ENCODE peak calls at places on chromosomes 16 and 17, in six cellular contexts. P is fibroblast of lung, O is ovary, Y is left lung, D is mucosa of descending colon, B is IMR-90. F is an unnamed sample. For H3K4me1 and H3K36me3, the result is how much of the 10 kb centered on the place peaks cover.

GRCh38 chr16:54283735-54284318 is 2.8 kb downstream of the IRX3 start:
- DNase-seq in Y (no peak), P (no peak), D (no peak), O (no peak), B (no peak), F (no peak)

GRCh38 chr16:87465306-87465705 is 27.5 kb downstream of the ZCCHC14 start:
- DNase-seq in O (peak), D (peak), B (peak), P (peak), Y (peak), F (peak)

GRCh38 chr17:20735796-20736195 is 156.3 kb downstream of the CDRT15L2 start:
- DNase-seq in Y (no peak), D (no peak), B (no peak), O (no peak), P (no peak), F (no peak)

GRCh38 chr16:15810411-15810810 is 46.4 kb downstream of the MYH11 start:
- DNase-seq in P (no peak), O (no peak), D (no peak), B (no peak), Y (no peak), F (no peak)

GRCh38 chr16:59758848-59759247 is 1024.7 kb upstream of the GOT2 start:
- DNase-seq in Y (no peak), B (no peak), O (no peak), P (no peak), D (no peak), F (no peak)

GRCh38 chr16:76207270-76207669 is 69.9 kb upstream of the CNTNAP4 start:
- DNase-seq in D (no peak), Y (no peak), B (no peak), O (no peak), P (no peak), F (no peak)

GRCh38 chr17:4480929-4481898 is 17.5 kb upstream of the SPNS2 start:
- DNase-seq in P (no peak), B (no peak), O (no peak), D (peak), Y (no peak), F (no peak)

GRCh38 chr17:33750943-33751701 is 458.0 kb upstream of the ASIC2 start:
- DNase-seq in D (peak), O (peak), Y (peak), B (peak), P (peak), F (peak)

GRCh38 chr17:49698005-49698404 is 9.8 kb downstream of the SLC35B1 start:
- DNase-seq in O (no peak), D (no peak), B (no peak), P (no peak), Y (no peak), F (no peak)

GRCh38 chr17:19003966-19004600 is 481 bp downstream of the FAM83G start:
- DNase-seq in O (peak), B (peak), Y (no peak), P (peak), D (peak), F (no peak)

GRCh38 chr16:3573146-3573815 is 3.9 kb downstream of the NLRC3 start:
- DNase-seq in D (no peak), O (no peak), P (no peak), B (no peak), Y (no peak), F (no peak)

GRCh38 chr16:3577302-3577752 is at the start of gene NLRC3:
- DNase-seq in D (peak), Y (no peak), P (no peak), O (no peak), B (no peak), F (no peak)

GRCh38 chr16:3576211-3576610 is 992 bp downstream of the NLRC3 start:
- DNase-seq in P (no peak), B (no peak), Y (no peak), O (no peak), D (no peak), F (no peak)

GRCh38 chr16:3575491-3575890 is 1.7 kb downstream of the NLRC3 start:
- DNase-seq in O (no peak), P (no peak), D (no peak), B (no peak), Y (no peak), F (no peak)

DNA sequence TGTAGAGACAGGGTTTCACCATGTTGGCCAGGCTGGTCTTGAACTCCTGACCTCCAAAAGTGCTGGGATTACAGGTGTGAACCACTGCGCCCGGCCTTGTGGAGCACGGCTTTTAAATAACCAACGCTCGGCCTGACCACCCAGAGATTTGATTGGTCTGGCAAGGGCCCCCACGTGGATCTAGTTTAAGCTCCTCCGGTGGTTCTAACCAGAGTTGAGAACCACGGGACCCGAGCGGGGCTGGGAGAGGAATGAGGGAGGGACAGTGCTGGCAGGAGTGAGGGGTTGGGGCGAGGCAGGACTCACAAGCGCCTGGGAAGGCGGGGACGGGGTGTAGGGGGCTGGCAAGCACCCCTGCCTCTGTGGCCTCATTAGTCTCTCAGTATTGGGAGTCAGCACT is 3.0 kb downstream of the NLRC3 start:
- DNase-seq in O (no peak), B (no peak), Y (no peak), D (no peak), P (no peak), F (no peak)
- H3K4me1 ChIP-seq in O (under half), B (under half), Y (under half), D (under half), P (under half), F (under half)

DNA sequence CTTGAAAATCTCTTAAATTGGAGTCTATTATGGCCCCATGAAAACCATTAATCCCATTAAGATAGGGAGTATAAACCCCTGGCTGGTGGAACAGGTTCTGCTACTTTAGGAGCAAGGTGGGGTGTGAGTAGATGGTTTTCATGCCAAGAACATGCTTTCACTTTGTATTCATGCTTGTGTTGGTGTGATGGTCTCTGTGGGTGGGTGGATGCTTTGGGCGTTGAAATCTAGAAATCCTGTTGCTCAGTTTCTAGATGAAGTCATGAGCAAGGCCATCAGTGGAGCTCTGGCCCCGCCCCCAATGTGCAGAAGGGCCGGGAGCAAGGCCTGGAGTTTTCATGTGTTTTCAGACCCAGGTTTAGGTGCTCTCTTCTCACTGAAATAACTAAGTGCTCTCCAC is 20.1 kb downstream of the PLD6 start:
- DNase-seq in P (no peak), Y (no peak), B (peak), O (no peak), D (peak), F (no peak)
- H3K36me3 ChIP-seq in P (under half), Y (under half), B (under half), O (under half), D (under half), F (under half)

GRCh38 chr17:81863833-81864768 is 3.8 kb upstream of the P4HB start:
- DNase-seq in O (no peak), D (no peak), Y (no peak), P (no peak), B (no peak), F (no peak)
- TF ChIP-seq CTCF in O (no peak), D (no peak), Y (no peak), P (no peak), B (no peak), F (no peak)

GRCh38 chr16:2520784-2521577 is 810 bp downstream of the AMDHD2 start:
- DNase-seq in O (peak), D (no peak), B (no peak), Y (no peak), P (no peak), F (peak)
- H3K4me1 ChIP-seq in O (under half), D (half or more), B (under half), Y (half or more), P (under half), F (under half)

DNA sequence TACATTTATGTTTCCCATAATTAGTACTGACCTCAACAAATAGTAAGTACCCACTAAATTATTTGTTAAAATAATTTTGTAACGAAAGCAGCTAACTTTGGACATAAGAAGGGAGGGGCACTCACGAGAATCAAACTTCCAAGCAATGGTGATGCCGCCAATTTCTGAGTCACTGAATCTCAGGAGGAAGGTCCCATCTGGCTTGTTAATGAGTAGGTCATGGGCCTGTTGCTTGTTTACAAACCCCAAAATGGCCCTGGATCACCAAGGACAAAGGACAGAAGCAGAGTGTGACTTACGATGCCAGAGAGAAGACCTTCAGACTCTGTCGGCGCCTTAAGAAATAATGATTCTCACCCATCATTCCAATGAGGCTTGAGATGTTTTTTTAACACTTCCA is 15.8 kb upstream of the GHDC start:
- DNase-seq in P (no peak), Y (no peak), O (no peak), B (no peak), D (no peak), F (no peak)
- H3K36me3 ChIP-seq in P (under half), Y (under half), O (under half), B (under half), D (under half), F (under half)

DNA sequence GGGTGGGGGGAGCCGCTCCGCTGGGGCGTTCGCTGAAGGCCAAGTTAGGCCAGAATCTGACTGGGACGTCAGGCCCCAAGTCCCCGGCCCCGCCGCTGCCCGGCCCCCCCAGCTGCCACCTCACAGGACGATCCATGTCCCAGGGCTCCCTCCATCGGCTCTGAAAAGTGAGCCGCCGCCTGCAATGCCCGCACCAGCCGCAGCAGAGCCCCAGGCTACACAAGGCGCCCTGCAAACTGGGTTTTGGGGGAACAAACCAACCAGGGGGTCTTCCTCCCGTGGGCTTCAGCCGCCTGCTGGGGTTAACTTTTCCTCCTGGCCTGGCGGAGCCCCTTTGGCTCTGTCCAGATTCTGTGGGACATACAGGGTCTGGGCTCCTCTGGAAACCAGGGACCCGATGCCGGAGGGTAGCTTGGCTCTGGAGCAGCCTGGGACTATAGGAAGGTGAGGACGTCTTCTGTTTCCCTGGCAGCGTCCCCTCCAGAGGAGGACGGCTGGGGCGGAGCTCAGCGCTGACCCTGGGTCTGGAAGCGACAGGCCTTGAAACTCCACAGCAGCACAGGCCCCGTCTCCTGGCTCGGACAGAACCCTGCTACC is 835 bp downstream of the NME4 start:
- DNase-seq in B (peak), D (peak), P (peak), O (peak), Y (peak), F (peak)
- TF ChIP-seq CTCF in B (peak), D (no peak), P (peak), O (peak), Y (peak), F (no peak)

GRCh38 chr16:84820305-84820684 is 510 bp downstream of the CRISPLD2 start:
- DNase-seq in Y (no peak), D (no peak), B (no peak), P (peak), O (no peak), F (no peak)

GRCh38 chr16:84819644-84820304 is at the start of gene CRISPLD2:
- DNase-seq in Y (peak), P (peak), D (peak), O (peak), B (peak), F (peak)

GRCh38 chr16:84818133-84818532 is 1.7 kb upstream of the CRISPLD2 start:
- DNase-seq in P (no peak), D (no peak), B (no peak), Y (no peak), O (no peak), F (no peak)

GRCh38 chr16:84817613-84818012 is 2.2 kb upstream of the CRISPLD2 start:
- DNase-seq in O (no peak), Y (no peak), B (no peak), P (no peak), D (no peak), F (no peak)

DNA sequence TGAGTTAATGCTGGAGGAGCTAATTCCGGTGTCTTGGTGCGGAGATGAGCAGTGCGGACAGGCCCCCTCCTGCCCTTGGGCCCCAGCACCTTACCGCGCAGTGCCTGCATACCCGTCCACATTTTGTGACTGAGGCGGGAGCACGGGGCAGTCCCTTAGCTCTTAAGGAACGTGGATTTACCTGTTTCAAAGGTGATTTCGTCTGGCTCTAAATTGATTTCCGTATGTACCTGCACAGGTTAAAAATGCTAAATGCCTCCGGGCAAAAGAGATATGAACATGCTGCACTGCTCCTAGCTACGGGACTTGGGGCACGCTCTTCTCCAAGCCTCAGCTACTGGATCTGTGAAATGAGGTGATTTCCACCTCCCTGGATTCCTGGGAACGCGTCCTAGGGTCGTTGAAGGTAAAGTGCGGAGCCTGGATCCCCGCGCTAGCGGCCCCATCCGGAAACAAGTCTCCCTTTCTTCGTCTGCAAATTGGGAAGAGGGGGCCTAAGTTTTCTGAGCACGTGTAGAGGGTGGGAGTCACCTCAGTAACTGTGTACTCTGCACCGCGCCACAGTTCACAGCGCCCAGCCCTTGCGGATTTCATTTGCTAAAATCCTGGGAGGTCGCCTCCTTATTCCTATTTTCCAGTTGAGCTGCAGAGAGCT is 669 bp upstream of the CRISPLD2 start:
- DNase-seq in Y (no peak), O (no peak), P (no peak), B (no peak), D (no peak), F (no peak)
- H3K4me1 ChIP-seq in Y (under half), O (under half), P (under half), B (under half), D (under half), F (under half)

GRCh38 chr17:78797213-78797612 is 15.1 kb upstream of the CYTH1 start:
- DNase-seq in P (no peak), D (no peak), B (no peak), O (no peak), Y (no peak), F (no peak)
- H3K36me3 ChIP-seq in P (under half), D (under half), B (half or more), O (under half), Y (under half), F (half or more)

F was measured in heart right ventricle.